ENCODE peak calls at places on chromosomes 1 and 21, in five cellular contexts. T is HCT116, L is A549, U is Panc1, W is HepG2. S is an unnamed sample. For H3K4me1, the result is how much of the 10 kb centered on the place peaks cover.

GRCh38 chr21:44764319-44765230 is 37.0 kb downstream of the UBE2G2 start:
- DNase-seq in L (no peak), U (no peak), T (no peak), W (no peak), S (no peak)

GRCh38 chr1:3016641-3017439 is 4.4 kb upstream of the ACTRT2 start:
- DNase-seq in W (no peak), T (no peak), U (no peak), L (no peak), S (no peak)

GRCh38 chr1:236942431-236942830 is 61.8 kb downstream of the MT1HL1 start:
- DNase-seq in T (no peak), W (no peak), U (no peak), L (no peak), S (no peak)

GRCh38 chr1:196317535-196318522 is 290.4 kb downstream of the KCNT2 start:
- DNase-seq in U (peak), T (peak), L (peak), W (peak), S (peak)

GRCh38 chr1:165543651-165544452 is at the start of gene LRRC52:
- DNase-seq in L (no peak), T (no peak), W (no peak), U (no peak), S (peak)

GRCh38 chr1:6051423-6051822 is 5.7 kb downstream of the KCNAB2 start:
- DNase-seq in U (no peak), W (no peak), L (no peak), T (no peak), S (no peak)

GRCh38 chr21:42839271-42840231 is 39.8 kb downstream of the WDR4 start:
- DNase-seq in L (no peak), T (no peak), U (no peak), W (no peak), S (no peak)

GRCh38 chr1:40799351-40799867 is 15.8 kb downstream of the KCNQ4 start:
- DNase-seq in W (no peak), T (no peak), L (no peak), U (no peak), S (no peak)

GRCh38 chr1:174005032-174005431 is 17.1 kb downstream of the RC3H1 start:
- DNase-seq in U (no peak), T (no peak), L (no peak), W (no peak), S (no peak)

GRCh38 chr1:110393286-110393685 is 2.5 kb upstream of the SLC16A4 start:
- DNase-seq in U (no peak), L (peak), T (no peak), W (no peak), S (no peak)

GRCh38 chr21:39332175-39332574 is 16.7 kb downstream of the HMGN1 start:
- DNase-seq in W (no peak), U (no peak), T (no peak), L (no peak), S (peak)

GRCh38 chr1:27878787-27879335 is 6.5 kb downstream of the THEMIS2 start:
- DNase-seq in W (no peak), U (no peak), T (no peak), L (no peak), S (no peak)

GRCh38 chr1:221040716-221041275 is 161.6 kb downstream of the HLX start:
- DNase-seq in L (peak), T (no peak), W (no peak), U (no peak), S (no peak)

GRCh38 chr1:155871390-155871789 is 12.0 kb downstream of the SYT11 start:
- DNase-seq in L (no peak), T (no peak), W (no peak), U (no peak), S (no peak)

GRCh38 chr1:218642033-218642954 is 297.2 kb downstream of the TGFB2 start:
- DNase-seq in U (no peak), T (no peak), L (no peak), W (no peak), S (no peak)

GRCh38 chr1:41486892-41487728 is 2.6 kb upstream of the EDN2 start:
- DNase-seq in T (no peak), W (no peak), L (no peak), U (no peak), S (peak)

GRCh38 chr21:32494946-32495703 is 82.6 kb downstream of the EVA1C start:
- DNase-seq in T (no peak), U (no peak), W (no peak), L (peak), S (peak)

GRCh38 chr1:235366286-235366685 is 941 bp upstream of the TBCE start:
- DNase-seq in U (no peak), L (no peak), W (no peak), T (no peak), S (no peak)

GRCh38 chr1:150549496-150550221 is 451 bp downstream of the ADAMTSL4 start:
- DNase-seq in W (no peak), T (no peak), L (no peak), U (no peak), S (peak)

GRCh38 chr1:24418898-24419628 is 3.5 kb downstream of the NIPAL3 start:
- DNase-seq in T (no peak), U (no peak), L (peak), W (no peak), S (peak)

GRCh38 chr1:193104906-193105820 is at the start of gene GLRX2:
- DNase-seq in W (peak), T (peak), U (peak), L (peak), S (peak)

GRCh38 chr1:119080586-119080985 is 59.9 kb downstream of the WARS2 start:
- DNase-seq in L (no peak), U (no peak), T (no peak), W (no peak), S (peak)

GRCh38 chr1:22738522-22738921 is 27.9 kb downstream of the EPHB2 start:
- DNase-seq in L (peak), U (peak), T (no peak), W (no peak), S (no peak)

GRCh38 chr21:25885880-25886279 is 151.1 kb downstream of the GABPA start:
- DNase-seq in U (no peak), W (peak), L (no peak), T (no peak), S (no peak)

GRCh38 chr1:1796466-1796865 is 18.2 kb upstream of the NADK start:
- DNase-seq in L (no peak), T (no peak), W (no peak), U (no peak), S (peak)

GRCh38 chr21:42460391-42461184 is 35.4 kb downstream of the RSPH1 start:
- DNase-seq in L (no peak), W (no peak), U (no peak), T (no peak), S (peak)

GRCh38 chr1:83499998-83500397 is 498.9 kb downstream of the TTLL7 start:
- DNase-seq in T (no peak), L (no peak), W (no peak), U (no peak), S (no peak)

GRCh38 chr1:151984313-151984956 is 9.2 kb downstream of the S100A10 start:
- DNase-seq in T (no peak), L (no peak), U (no peak), W (no peak), S (no peak)

GRCh38 chr1:84913025-84913892 is 20.3 kb upstream of the LPAR3 start:
- DNase-seq in W (no peak), U (no peak), T (no peak), L (no peak), S (no peak)

GRCh38 chr1:186152227-186152944 is 222.7 kb downstream of the TPR start:
- DNase-seq in L (peak), T (peak), W (no peak), U (no peak), S (no peak)

DNA sequence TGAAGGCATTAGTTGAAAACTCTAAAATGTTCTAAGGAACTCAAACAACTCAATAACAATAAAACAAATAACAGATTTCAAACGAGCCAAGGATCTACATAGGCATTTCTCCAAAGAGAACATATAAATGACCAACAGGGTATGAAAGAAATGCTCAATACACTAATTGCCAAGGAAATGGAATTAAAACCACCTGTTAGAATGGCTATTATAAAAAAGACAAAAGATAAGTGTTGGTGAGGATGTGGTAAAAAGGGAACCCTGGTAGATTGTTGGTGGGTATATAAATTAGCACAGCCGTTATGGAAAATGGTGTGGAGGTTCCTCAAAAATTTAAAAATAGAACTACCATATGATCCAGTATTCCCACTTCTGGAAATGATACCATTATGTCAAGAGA is 9.1 kb upstream of the VAV3 start:
- DNase-seq in L (no peak), U (no peak), W (no peak), T (no peak), S (no peak)
- H3K4me1 ChIP-seq in L (under half), U (under half), W (under half), T (under half), S (under half)

GRCh38 chr21:33643658-33644311 is 1.5 kb downstream of the ITSN1 start:
- DNase-seq in U (no peak), W (peak), L (no peak), T (no peak), S (peak)
- TF ChIP-seq REST in U (no peak), W (no peak), L (no peak), T (no peak), S (no peak)

DNA sequence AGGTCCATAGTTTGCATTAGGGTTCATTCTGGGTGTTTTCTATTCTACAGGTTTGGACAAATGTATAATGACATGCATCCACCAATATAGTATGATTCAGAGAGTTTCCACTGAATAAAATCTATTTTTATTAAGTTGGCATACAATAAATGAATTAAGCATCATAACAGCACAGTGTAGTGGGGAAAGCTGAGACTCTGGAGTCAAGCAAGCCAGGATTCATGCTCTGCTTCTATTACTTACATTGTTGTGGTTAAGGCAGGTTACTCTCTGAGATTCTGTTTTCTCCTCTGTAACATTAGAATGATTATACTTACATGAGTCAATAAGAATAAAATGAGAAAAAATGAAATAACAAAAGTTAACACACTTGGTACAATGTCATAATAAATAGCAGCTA is 131.3 kb downstream of the SLC30A10 start:
- DNase-seq in L (no peak), T (no peak), U (no peak), W (no peak), S (no peak)
- H3K4me1 ChIP-seq in L (under half), T (under half), U (under half), W (under half), S (under half)

DNA sequence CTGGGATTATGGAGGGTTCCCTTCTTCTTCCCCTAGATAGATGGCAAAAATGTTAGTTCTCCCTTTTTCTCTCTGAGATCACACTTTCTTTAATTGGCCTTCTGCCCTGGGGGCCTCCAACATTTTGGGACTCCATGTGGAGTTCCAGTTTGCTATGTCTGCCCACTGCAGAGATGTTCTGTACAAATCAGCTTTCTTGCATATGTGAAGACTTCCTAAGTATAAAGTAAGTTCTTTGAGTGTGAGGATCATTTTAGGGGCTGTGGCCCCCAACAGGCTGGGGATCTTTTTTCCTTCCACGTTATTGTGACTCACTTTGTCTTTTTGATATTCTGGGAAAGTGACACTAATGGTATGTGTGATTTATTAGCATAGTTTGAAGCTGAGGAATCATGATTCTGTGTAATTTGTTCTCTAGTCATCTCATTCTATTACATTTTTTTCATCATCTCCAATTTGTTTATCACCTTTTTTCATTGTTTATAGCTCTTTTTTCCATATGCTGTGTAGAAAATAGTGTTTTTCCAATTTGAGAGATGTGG is 48.2 kb downstream of the HHAT start:
- DNase-seq in U (no peak), W (no peak), T (no peak), L (no peak), S (no peak)
- TF ChIP-seq REST in U (no peak), W (no peak), T (no peak), L (no peak), S (no peak)

GRCh38 chr1:244862354-244862698 is 2.0 kb downstream of the HNRNPU start:
- DNase-seq in T (no peak), L (peak), W (no peak), U (no peak), S (no peak)
- H3K4me1 ChIP-seq in T (under half), L (half or more), W (half or more), U (under half), S (under half)

DNA sequence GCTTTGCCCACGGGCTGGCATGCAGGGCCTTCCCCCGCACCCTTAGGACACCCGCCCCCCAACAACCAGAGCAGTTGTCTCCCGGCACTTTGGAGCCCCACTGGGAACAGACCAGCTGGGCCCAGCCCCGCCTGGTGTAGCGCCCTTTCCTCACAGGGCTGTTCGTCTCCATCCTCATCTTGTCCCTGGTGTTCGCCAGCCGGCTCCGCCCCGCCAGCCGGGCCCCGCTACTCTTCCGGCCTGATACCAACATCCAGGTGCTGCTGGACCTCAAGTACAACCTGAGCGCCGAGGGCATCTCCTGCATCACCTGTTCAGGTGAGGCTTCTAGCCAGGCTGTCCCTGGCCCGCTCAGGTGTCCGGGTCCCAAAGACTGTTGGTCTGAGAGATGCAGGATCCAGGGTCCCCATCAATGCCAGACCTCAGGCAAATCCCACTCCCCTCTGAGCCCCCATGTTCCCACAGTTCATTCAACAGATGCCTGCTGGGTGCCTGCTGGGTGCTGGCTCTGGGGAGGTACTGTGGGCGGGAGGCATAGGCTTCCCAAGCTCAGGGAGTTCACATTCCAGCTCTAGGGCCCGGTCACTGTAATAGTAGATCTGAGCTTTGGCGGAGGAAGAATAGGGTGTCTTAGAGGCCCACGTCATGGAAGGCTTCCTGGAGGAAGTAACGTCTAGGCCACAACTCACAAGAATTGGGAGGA is 41.7 kb downstream of the DISP3 start:
- DNase-seq in T (no peak), W (no peak), U (no peak), L (no peak), S (no peak)
- TF ChIP-seq REST in T (no peak), W (no peak), U (no peak), L (no peak), S (no peak)

DNA sequence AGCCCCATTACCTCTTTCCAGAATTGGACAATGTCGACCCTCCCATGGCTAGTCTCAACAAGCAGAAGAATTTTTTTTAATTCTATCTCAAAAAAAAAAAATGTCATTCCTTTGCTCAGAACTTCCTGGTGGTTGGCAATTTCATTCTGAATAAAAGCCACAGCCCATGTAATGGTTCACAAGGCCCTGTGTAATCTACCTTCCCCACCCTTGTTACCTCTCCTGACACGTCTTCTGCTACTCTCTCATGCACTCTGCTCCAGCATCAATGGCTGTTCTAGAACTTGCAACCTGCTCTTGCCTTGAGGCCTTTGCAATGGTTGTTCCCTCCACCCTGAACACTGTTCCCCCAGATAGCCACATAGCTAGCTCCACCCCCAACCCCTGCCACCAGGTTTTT is 25.4 kb downstream of the NUAK2 start:
- DNase-seq in L (no peak), U (no peak), T (no peak), W (no peak), S (no peak)
- H3K4me1 ChIP-seq in L (half or more), U (half or more), T (half or more), W (half or more), S (under half)

DNA sequence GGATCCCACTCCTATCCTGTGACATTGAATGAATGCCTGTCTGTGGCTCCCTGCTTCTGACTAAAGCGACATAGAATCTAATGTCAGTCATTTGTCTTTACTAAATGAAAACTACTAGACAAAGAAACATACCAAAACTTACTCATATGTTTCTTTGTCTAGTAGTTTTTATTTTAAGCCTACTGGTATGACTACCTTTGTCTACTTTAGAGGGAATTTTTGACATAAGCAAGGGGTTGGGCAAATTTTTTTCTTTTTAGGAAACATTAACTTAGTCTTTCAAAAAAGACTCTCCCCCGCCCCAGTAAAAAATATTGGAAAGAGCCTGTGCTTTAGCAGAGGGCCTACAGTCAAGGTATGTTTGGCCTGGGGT is 4.9 kb downstream of the NEK7 start:
- DNase-seq in L (no peak), U (no peak), W (no peak), T (no peak), S (no peak)
- TF ChIP-seq REST in L (no peak), U (no peak), W (no peak), T (no peak), S (no peak)

GRCh38 chr1:116501870-116502244 is 69.0 kb downstream of the CD58 start:
- DNase-seq in W (no peak), U (no peak), T (no peak), L (no peak), S (no peak)
- H3K4me1 ChIP-seq in W (half or more), U (under half), T (under half), L (under half), S (under half)

GRCh38 chr21:14547834-14548513 is 1.9 kb upstream of the SAMSN1 start:
- DNase-seq in L (no peak), W (no peak), U (no peak), T (no peak), S (no peak)
- TF ChIP-seq REST in L (no peak), W (no peak), U (no peak), T (no peak), S (no peak)